ENCODE peak calls at places on chromosome 1, in eight cellular contexts. One of them, this sample, is unnamed.

GRCh38 chr1:158496379-158496778 is 24.4 kb downstream of the OR10R2 start:
- DNase-seq in fibroblast of the aortic adventitia: peak; percentile 0
- DNase-seq in neural progenitor cell: peak; percentile 51
- DNase-seq in mesendoderm: peak; percentile 57
- DNase-seq in HFFc6: no peak
- DNase-seq in frontal cortex: no peak
- DNase-seq in fibroblast of pulmonary artery: peak; percentile 21
- DNase-seq in body of pancreas: no peak
- DNase-seq in this sample: peak; percentile 22

GRCh38 chr1:24996983-24997893 is 67.2 kb upstream of the RUNX3 start:
- DNase-seq in fibroblast of the aortic adventitia: no peak
- DNase-seq in neural progenitor cell: no peak
- DNase-seq in mesendoderm: no peak
- DNase-seq in HFFc6: no peak
- DNase-seq in frontal cortex: no peak
- DNase-seq in fibroblast of pulmonary artery: no peak
- DNase-seq in body of pancreas: no peak
- DNase-seq in this sample: no peak

GRCh38 chr1:231611111-231611510 is 15.5 kb upstream of the DISC1 start:
- DNase-seq in fibroblast of the aortic adventitia: no peak
- DNase-seq in neural progenitor cell: no peak
- DNase-seq in mesendoderm: no peak
- DNase-seq in HFFc6: no peak
- DNase-seq in frontal cortex: no peak
- DNase-seq in fibroblast of pulmonary artery: no peak
- DNase-seq in body of pancreas: no peak
- DNase-seq in this sample: no peak

GRCh38 chr1:214970016-214970415 is 112.5 kb upstream of the KCNK2 start:
- DNase-seq in fibroblast of the aortic adventitia: peak; percentile 81
- DNase-seq in neural progenitor cell: no peak
- DNase-seq in mesendoderm: no peak
- DNase-seq in HFFc6: no peak
- DNase-seq in frontal cortex: no peak
- DNase-seq in fibroblast of pulmonary artery: no peak
- DNase-seq in body of pancreas: no peak
- DNase-seq in this sample: no peak

GRCh38 chr1:71231751-71232150 is 150.9 kb upstream of the ZRANB2 start:
- DNase-seq in fibroblast of the aortic adventitia: no peak
- DNase-seq in neural progenitor cell: no peak
- DNase-seq in mesendoderm: no peak
- DNase-seq in HFFc6: no peak
- DNase-seq in frontal cortex: no peak
- DNase-seq in fibroblast of pulmonary artery: no peak
- DNase-seq in body of pancreas: no peak
- DNase-seq in this sample: no peak

GRCh38 chr1:171595324-171595723 is 26.7 kb upstream of the MYOCOS start:
- DNase-seq in fibroblast of the aortic adventitia: peak; percentile 26
- DNase-seq in neural progenitor cell: no peak
- DNase-seq in mesendoderm: no peak
- DNase-seq in HFFc6: peak; percentile 12
- DNase-seq in frontal cortex: no peak
- DNase-seq in fibroblast of pulmonary artery: peak; percentile 14
- DNase-seq in body of pancreas: no peak
- DNase-seq in this sample: no peak

GRCh38 chr1:27623327-27624212 is 11.4 kb downstream of the FGR start:
- DNase-seq in fibroblast of the aortic adventitia: no peak
- DNase-seq in neural progenitor cell: no peak
- DNase-seq in mesendoderm: no peak
- DNase-seq in HFFc6: no peak
- DNase-seq in frontal cortex: no peak
- DNase-seq in fibroblast of pulmonary artery: no peak
- DNase-seq in body of pancreas: no peak
- DNase-seq in this sample: no peak

GRCh38 chr1:15189692-15190321 is 36.3 kb downstream of the TMEM51 start:
- DNase-seq in fibroblast of the aortic adventitia: no peak
- DNase-seq in neural progenitor cell: no peak
- DNase-seq in mesendoderm: no peak
- DNase-seq in HFFc6: peak; percentile 25
- DNase-seq in frontal cortex: no peak
- DNase-seq in fibroblast of pulmonary artery: no peak
- DNase-seq in body of pancreas: peak; percentile 40
- DNase-seq in this sample: no peak

GRCh38 chr1:241081473-241081872 is 275.5 kb downstream of the RGS7 start:
- DNase-seq in fibroblast of the aortic adventitia: no peak
- DNase-seq in neural progenitor cell: no peak
- DNase-seq in mesendoderm: no peak
- DNase-seq in HFFc6: peak; percentile 1
- DNase-seq in frontal cortex: no peak
- DNase-seq in fibroblast of pulmonary artery: peak; percentile 0
- DNase-seq in body of pancreas: no peak
- DNase-seq in this sample: no peak

GRCh38 chr1:110605901-110606783 is at the start of gene KCNA2:
- DNase-seq in fibroblast of the aortic adventitia: no peak
- DNase-seq in neural progenitor cell: peak; percentile 83
- DNase-seq in mesendoderm: peak; percentile 83
- DNase-seq in HFFc6: no peak
- DNase-seq in frontal cortex: peak; percentile 83
- DNase-seq in fibroblast of pulmonary artery: no peak
- DNase-seq in body of pancreas: peak; percentile 72
- DNase-seq in this sample: peak; percentile 76

GRCh38 chr1:12148160-12148957 is 18.4 kb upstream of the TNFRSF1B start:
- DNase-seq in fibroblast of the aortic adventitia: peak; percentile 32
- DNase-seq in neural progenitor cell: no peak
- DNase-seq in mesendoderm: no peak
- DNase-seq in HFFc6: no peak
- DNase-seq in frontal cortex: no peak
- DNase-seq in fibroblast of pulmonary artery: no peak
- DNase-seq in body of pancreas: no peak
- DNase-seq in this sample: no peak

GRCh38 chr1:197773856-197774255 is 1.4 kb downstream of the DENND1B start:
- DNase-seq in fibroblast of the aortic adventitia: peak; percentile 20
- DNase-seq in neural progenitor cell: no peak
- DNase-seq in mesendoderm: no peak
- DNase-seq in HFFc6: no peak
- DNase-seq in frontal cortex: no peak
- DNase-seq in fibroblast of pulmonary artery: no peak
- DNase-seq in body of pancreas: no peak
- DNase-seq in this sample: no peak

GRCh38 chr1:172400073-172400737 is 20.3 kb upstream of the C1orf105 start:
- DNase-seq in fibroblast of the aortic adventitia: no peak
- DNase-seq in neural progenitor cell: no peak
- DNase-seq in mesendoderm: peak; percentile 29
- DNase-seq in HFFc6: no peak
- DNase-seq in frontal cortex: no peak
- DNase-seq in fibroblast of pulmonary artery: no peak
- DNase-seq in body of pancreas: no peak
- DNase-seq in this sample: no peak

GRCh38 chr1:36570478-36571060 is 87.9 kb upstream of the CSF3R start:
- DNase-seq in fibroblast of the aortic adventitia: no peak
- DNase-seq in neural progenitor cell: no peak
- DNase-seq in mesendoderm: no peak
- DNase-seq in HFFc6: no peak
- DNase-seq in frontal cortex: no peak
- DNase-seq in fibroblast of pulmonary artery: no peak
- DNase-seq in body of pancreas: no peak
- DNase-seq in this sample: no peak

GRCh38 chr1:58884706-58885661 is 101.1 kb upstream of the JUN start:
- DNase-seq in fibroblast of the aortic adventitia: peak; percentile 70
- DNase-seq in neural progenitor cell: no peak
- DNase-seq in mesendoderm: no peak
- DNase-seq in HFFc6: no peak
- DNase-seq in frontal cortex: no peak
- DNase-seq in fibroblast of pulmonary artery: no peak
- DNase-seq in body of pancreas: peak; percentile 92
- DNase-seq in this sample: peak; percentile 51

GRCh38 chr1:221979461-221980032 is 237.7 kb upstream of the DUSP10 start:
- DNase-seq in fibroblast of the aortic adventitia: no peak
- DNase-seq in neural progenitor cell: no peak
- DNase-seq in mesendoderm: peak; percentile 49
- DNase-seq in HFFc6: no peak
- DNase-seq in frontal cortex: no peak
- DNase-seq in fibroblast of pulmonary artery: no peak
- DNase-seq in body of pancreas: no peak
- DNase-seq in this sample: no peak

GRCh38 chr1:1429671-1430073 is 5.8 kb upstream of the VWA1 start:
- DNase-seq in fibroblast of the aortic adventitia: peak; percentile 21
- DNase-seq in neural progenitor cell: no peak
- DNase-seq in mesendoderm: peak; percentile 29
- DNase-seq in HFFc6: no peak
- DNase-seq in frontal cortex: no peak
- DNase-seq in fibroblast of pulmonary artery: peak; percentile 71
- DNase-seq in body of pancreas: no peak
- DNase-seq in this sample: no peak

GRCh38 chr1:165080253-165080896 is 276.1 kb downstream of the LMX1A start:
- DNase-seq in fibroblast of the aortic adventitia: no peak
- DNase-seq in neural progenitor cell: no peak
- DNase-seq in mesendoderm: no peak
- DNase-seq in HFFc6: no peak
- DNase-seq in frontal cortex: no peak
- DNase-seq in fibroblast of pulmonary artery: no peak
- DNase-seq in body of pancreas: no peak
- DNase-seq in this sample: no peak

GRCh38 chr1:64940026-64940425 is 26.3 kb downstream of the JAK1 start:
- DNase-seq in fibroblast of the aortic adventitia: no peak
- DNase-seq in neural progenitor cell: no peak
- DNase-seq in mesendoderm: no peak
- DNase-seq in HFFc6: no peak
- DNase-seq in frontal cortex: no peak
- DNase-seq in fibroblast of pulmonary artery: peak; percentile 43
- DNase-seq in body of pancreas: no peak
- DNase-seq in this sample: no peak

GRCh38 chr1:85495556-85495955 is 30.6 kb upstream of the DDAH1 start:
- DNase-seq in fibroblast of the aortic adventitia: peak; percentile 11
- DNase-seq in neural progenitor cell: no peak
- DNase-seq in mesendoderm: peak; percentile 28
- DNase-seq in HFFc6: peak; percentile 70
- DNase-seq in frontal cortex: no peak
- DNase-seq in fibroblast of pulmonary artery: peak; percentile 17
- DNase-seq in body of pancreas: peak; percentile 59
- DNase-seq in this sample: no peak

GRCh38 chr1:21318714-21319159 is 28.5 kb upstream of the ECE1 start:
- DNase-seq in fibroblast of the aortic adventitia: peak; percentile 89
- DNase-seq in neural progenitor cell: no peak
- DNase-seq in mesendoderm: peak; percentile 71
- DNase-seq in HFFc6: no peak
- DNase-seq in frontal cortex: no peak
- DNase-seq in fibroblast of pulmonary artery: peak; percentile 98
- DNase-seq in body of pancreas: peak; percentile 92
- DNase-seq in this sample: peak; percentile 80

GRCh38 chr1:59422921-59423575 is 126.2 kb downstream of the FGGY start:
- DNase-seq in fibroblast of the aortic adventitia: peak; percentile 81
- DNase-seq in neural progenitor cell: no peak
- DNase-seq in mesendoderm: no peak
- DNase-seq in HFFc6: no peak
- DNase-seq in frontal cortex: peak; percentile 16
- DNase-seq in fibroblast of pulmonary artery: peak; percentile 84
- DNase-seq in body of pancreas: peak; percentile 88
- DNase-seq in this sample: peak; percentile 84

GRCh38 chr1:231266811-231267322 is 25.9 kb downstream of the GNPAT start:
- DNase-seq in fibroblast of the aortic adventitia: peak; percentile 32
- DNase-seq in neural progenitor cell: no peak
- DNase-seq in mesendoderm: no peak
- DNase-seq in HFFc6: no peak
- DNase-seq in frontal cortex: no peak
- DNase-seq in fibroblast of pulmonary artery: peak; percentile 46
- DNase-seq in body of pancreas: no peak
- DNase-seq in this sample: peak; percentile 42

GRCh38 chr1:72830606-72831390 is 548.5 kb upstream of the NEGR1 start:
- DNase-seq in fibroblast of the aortic adventitia: no peak
- DNase-seq in neural progenitor cell: peak; percentile 50
- DNase-seq in mesendoderm: peak; percentile 69
- DNase-seq in HFFc6: no peak
- DNase-seq in frontal cortex: no peak
- DNase-seq in fibroblast of pulmonary artery: no peak
- DNase-seq in body of pancreas: no peak
- DNase-seq in this sample: peak; percentile 50

GRCh38 chr1:232629250-232630046 is 485 bp downstream of the SIPA1L2 start:
- DNase-seq in fibroblast of the aortic adventitia: peak; percentile 23
- DNase-seq in neural progenitor cell: peak; percentile 76
- DNase-seq in mesendoderm: peak; percentile 53
- DNase-seq in HFFc6: no peak
- DNase-seq in frontal cortex: no peak
- DNase-seq in fibroblast of pulmonary artery: peak; percentile 9
- DNase-seq in body of pancreas: peak; percentile 39
- DNase-seq in this sample: peak; percentile 35